ENCODE peak calls at places on chromosomes 13 and 19, in six cellular contexts. A is kidney epithelial cell, X is GM13976, U is AG10803, Z is neural crest cell, L is Calu3. M is an unnamed sample.

GRCh38 chr13:48493076-48493765 is 39.7 kb downstream of the RCBTB2 start:
- DNase-seq in A (no peak), U (peak; percentile 14), Z (no peak), L (no peak), X (no peak), M (no peak)

GRCh38 chr19:15436012-15436825 is 13.5 kb downstream of the WIZ start:
- DNase-seq in L (no peak), Z (no peak), X (no peak), U (no peak), A (no peak), M (no peak)

GRCh38 chr19:35048911-35049411 is 7.4 kb downstream of the HPN start:
- DNase-seq in A (no peak), L (no peak), U (no peak), X (no peak), Z (no peak), M (no peak)

GRCh38 chr13:30652746-30653145 is 35.0 kb downstream of the USPL1 start:
- DNase-seq in U (peak; percentile 12), L (no peak), Z (no peak), A (no peak), X (no peak), M (no peak)

GRCh38 chr13:75492389-75492788 is 10.4 kb upstream of the TBC1D4 start:
- DNase-seq in U (peak; percentile 69), Z (no peak), X (no peak), A (no peak), L (no peak), M (no peak)

GRCh38 chr19:46674416-46675178 is 13.6 kb upstream of the DACT3 start:
- DNase-seq in L (peak; percentile 27), U (no peak), A (no peak), X (no peak), Z (no peak), M (no peak)

GRCh38 chr19:58557253-58558065 is 952 bp downstream of the UBE2M start:
- DNase-seq in L (no peak), Z (no peak), U (no peak), A (no peak), X (no peak), M (no peak)

GRCh38 chr13:79626924-79627323 is 146.0 kb downstream of the NDFIP2 start:
- DNase-seq in U (no peak), X (no peak), L (no peak), A (no peak), Z (no peak), M (no peak)

GRCh38 chr19:57302020-57302465 is 18.2 kb upstream of the ZNF543 start:
- DNase-seq in U (peak; percentile 98), X (no peak), Z (no peak), A (no peak), L (no peak), M (no peak)

GRCh38 chr13:94063096-94063495 is 416.4 kb downstream of the DCT start:
- DNase-seq in Z (no peak), A (no peak), L (no peak), U (peak; percentile 88), X (no peak), M (no peak)

GRCh38 chr13:113357529-113357928 is 6.4 kb downstream of the GRTP1 start:
- DNase-seq in A (peak; percentile 63), Z (no peak), X (no peak), U (peak; percentile 49), L (no peak), M (no peak)

GRCh38 chr13:111337206-111337605 is 16.8 kb downstream of the TEX29 start:
- DNase-seq in A (peak; percentile 57), L (no peak), X (no peak), Z (no peak), U (peak; percentile 96), M (no peak)

GRCh38 chr19:18059297-18059696 is 27.4 kb downstream of the IL12RB1 start:
- DNase-seq in U (no peak), L (no peak), X (no peak), Z (no peak), A (no peak), M (no peak)

GRCh38 chr19:55638864-55639359 is 1.9 kb upstream of the ZNF580 start:
- DNase-seq in A (no peak), L (peak; percentile 60), U (peak; percentile 37), X (no peak), Z (peak; percentile 47), M (no peak)

GRCh38 chr19:49114630-49115363 is 627 bp downstream of the LIN7B start:
- DNase-seq in Z (peak; percentile 57), A (no peak), U (peak; percentile 58), X (no peak), L (peak; percentile 50), M (no peak)

GRCh38 chr13:88031980-88032562 is 360.9 kb downstream of the SLITRK5 start:
- DNase-seq in X (no peak), U (peak; percentile 45), L (no peak), Z (no peak), A (peak; percentile 42), M (no peak)
- TF ChIP-seq CTCF in X (no peak), U (no peak), L (no peak), Z (no peak), A (no peak), M (no peak)

GRCh38 chr13:98468352-98468751 is 108.6 kb downstream of the STK24 start:
- DNase-seq in Z (no peak), U (no peak), L (no peak), A (no peak), X (no peak), M (no peak)
- TF ChIP-seq CTCF in Z (no peak), U (no peak), L (no peak), A (no peak), X (no peak), M (no peak)

GRCh38 chr13:98482476-98483444 is 94.1 kb downstream of the STK24 start:
- DNase-seq in Z (no peak), L (no peak), U (peak; percentile 86), A (no peak), X (peak; percentile 64), M (no peak)
- TF ChIP-seq CTCF in Z (peak; percentile 28), L (no peak), U (peak; percentile 27), A (peak; percentile 22), X (peak; percentile 43), M (peak; percentile 25)

GRCh38 chr19:13884726-13885591 is 8.0 kb downstream of the NANOS3 start:
- DNase-seq in X (peak; percentile 25), Z (no peak), U (no peak), A (no peak), L (no peak), M (no peak)
- TF ChIP-seq CTCF in X (no peak), Z (no peak), U (no peak), A (no peak), L (no peak), M (no peak)

M was measured in D721Med.